ENCODE peak calls at places on chromosomes 7 and 10, in ten cellular contexts. B is right atrium auricular region; T is fibroblast of lung; X is CD4-positive, alpha-beta T cell; D is GM06990; Y is naive thymus-derived CD4-positive, alpha-beta T cell; P is PC-9; U is H7; A is Peyer's patch; J is heart right ventricle. W is an unnamed sample.

GRCh38 chr10:28892818-28893547 is 215.7 kb downstream of the BAMBI start:
- DNase-seq in X (no peak), T (peak; percentile 78), J (no peak), A (no peak), B (no peak), P (no peak), Y (no peak), D (no peak), U (no peak), W (no peak)

GRCh38 chr7:106165328-106165727 is 53.2 kb upstream of the SYPL1 start:
- DNase-seq in P (no peak), D (no peak), J (no peak), X (no peak), U (no peak), T (peak; percentile 35), B (no peak), A (no peak), Y (no peak), W (no peak)

GRCh38 chr7:66352071-66352470 is 146.9 kb downstream of the TPST1 start:
- DNase-seq in D (no peak), T (no peak), J (no peak), X (no peak), Y (no peak), U (peak; percentile 60), B (no peak), A (no peak), P (no peak), W (no peak)

GRCh38 chr7:98294798-98295382 is 13.4 kb downstream of the BRI3 start:
- DNase-seq in J (peak; percentile 41), U (peak; percentile 96), T (peak; percentile 31), D (peak; percentile 56), X (no peak), B (no peak), P (peak; percentile 45), A (peak; percentile 81), Y (no peak), W (no peak)

GRCh38 chr10:70174058-70174741 is 3.9 kb upstream of the SAR1A start:
- DNase-seq in B (no peak), A (no peak), P (peak; percentile 81), J (no peak), U (no peak), D (peak; percentile 31), Y (peak; percentile 28), T (peak; percentile 5), X (peak; percentile 13), W (peak; percentile 11)

GRCh38 chr7:13179011-13179574 is 491.7 kb downstream of the ARL4A start:
- DNase-seq in P (no peak), T (no peak), U (no peak), Y (no peak), X (no peak), A (no peak), D (no peak), J (no peak), B (no peak), W (no peak)

GRCh38 chr7:26332698-26333097 is 41.0 kb downstream of the SNX10 start:
- DNase-seq in D (no peak), J (no peak), T (no peak), U (no peak), Y (no peak), X (no peak), A (no peak), B (no peak), P (no peak), W (no peak)

GRCh38 chr7:2373646-2374045 is 19.0 kb downstream of the EIF3B start:
- DNase-seq in X (no peak), P (no peak), A (no peak), U (peak; percentile 39), Y (no peak), T (no peak), D (no peak), J (no peak), B (no peak), W (no peak)

GRCh38 chr10:58807631-58808024 is 295.0 kb downstream of the BICC1 start:
- DNase-seq in B (no peak), A (no peak), J (no peak), Y (no peak), T (peak; percentile 53), D (no peak), U (no peak), X (no peak), P (peak; percentile 43), W (no peak)

GRCh38 chr10:5549462-5550249 is 24.9 kb downstream of the CALML3 start:
- DNase-seq in B (no peak), P (no peak), D (no peak), U (no peak), J (no peak), X (no peak), Y (no peak), A (peak; percentile 44), T (no peak), W (no peak)

GRCh38 chr10:15725603-15726002 is 5.9 kb upstream of the ITGA8 start:
- DNase-seq in Y (no peak), T (peak; percentile 48), X (no peak), P (no peak), B (no peak), A (no peak), D (no peak), U (peak; percentile 24), J (no peak), W (no peak)

GRCh38 chr10:12430406-12430982 is 81.1 kb downstream of the CAMK1D start:
- DNase-seq in X (no peak), B (no peak), T (no peak), J (no peak), A (peak; percentile 12), D (no peak), P (no peak), U (no peak), Y (no peak), W (no peak)

GRCh38 chr10:117542706-117543244 is at the start of gene EMX2:
- DNase-seq in B (no peak), A (no peak), T (no peak), P (no peak), X (no peak), J (no peak), D (no peak), Y (no peak), U (no peak), W (no peak)
- H3K27me3 ChIP-seq in B (peaks cover 31% of the 10 kb centered on the region), A (peaks cover 3% of the 10 kb centered on the region), T (peaks cover 79% of the 10 kb centered on the region), P (no peaks in the 10 kb centered on the region), X (peaks cover 86% of the 10 kb centered on the region), J (peaks cover 99% of the 10 kb centered on the region), D (peaks cover 1% of the 10 kb centered on the region), Y (peaks cover 21% of the 10 kb centered on the region), U (peaks cover 99% of the 10 kb centered on the region), W (peaks cover 42% of the 10 kb centered on the region)

DNA sequence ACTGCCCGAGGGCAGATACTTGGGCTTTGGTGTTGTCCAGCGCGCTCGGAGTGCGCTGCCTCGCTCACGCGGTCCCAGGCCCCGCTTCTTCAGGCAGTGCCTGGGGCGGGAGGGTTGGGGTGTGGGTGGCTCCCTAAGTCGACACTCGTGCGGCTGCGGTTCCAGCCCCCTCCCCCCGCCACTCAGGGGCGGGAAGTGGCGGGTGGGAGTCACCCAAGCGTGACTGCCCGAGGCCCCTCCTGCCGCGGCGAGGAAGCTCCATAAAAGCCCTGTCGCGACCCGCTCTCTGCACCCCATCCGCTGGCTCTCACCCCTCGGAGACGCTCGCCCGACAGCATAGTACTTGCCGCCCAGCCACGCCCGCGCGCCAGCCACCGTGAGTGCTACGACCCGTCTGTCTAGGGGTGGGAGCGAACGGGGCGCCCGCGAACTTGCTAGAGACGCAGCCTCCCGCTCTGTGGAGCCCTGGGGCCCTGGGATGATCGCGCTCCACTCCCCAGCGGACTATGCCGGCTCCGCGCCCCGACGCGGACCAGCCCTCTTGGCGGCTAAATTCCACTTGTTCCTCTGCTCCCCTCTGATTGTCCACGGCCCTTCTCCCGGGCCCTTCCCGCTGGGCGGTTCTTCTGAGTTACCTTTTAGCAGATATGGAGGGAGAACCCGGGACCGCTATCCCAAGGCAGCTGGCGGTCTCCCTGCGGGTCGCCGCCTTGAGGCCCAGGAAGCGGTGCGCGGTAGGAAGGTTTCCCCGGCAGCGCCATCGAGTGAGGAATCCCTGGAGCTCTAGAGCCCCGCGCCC is at the start of gene NPY:
- DNase-seq in B (no peak), X (no peak), J (no peak), P (no peak), A (no peak), Y (no peak), T (peak; percentile 4), U (peak; percentile 74), D (peak; percentile 30), W (no peak)
- H3K27me3 ChIP-seq in B (no peaks in the 10 kb centered on the region), X (peaks cover 68% of the 10 kb centered on the region), J (peaks cover 68% of the 10 kb centered on the region), P (no peaks in the 10 kb centered on the region), A (no peaks in the 10 kb centered on the region), Y (peaks cover 21% of the 10 kb centered on the region), T (peaks cover 6% of the 10 kb centered on the region), U (peaks cover 39% of the 10 kb centered on the region), D (peaks cover 3% of the 10 kb centered on the region), W (peaks cover 3% of the 10 kb centered on the region)

GRCh38 chr10:123134058-123134914 is 1.5 kb upstream of the HMX3 start:
- DNase-seq in B (peak; percentile 56), T (no peak), J (no peak), U (peak; percentile 61), Y (no peak), X (no peak), P (no peak), D (no peak), A (no peak), W (no peak)

GRCh38 chr10:123133511-123133910 is 2.3 kb upstream of the HMX3 start:
- DNase-seq in U (peak; percentile 82), D (no peak), Y (no peak), A (no peak), P (no peak), B (no peak), T (no peak), X (no peak), J (no peak), W (no peak)

GRCh38 chr10:123135415-123136141 is at the start of gene HMX3:
- DNase-seq in A (no peak), X (no peak), J (no peak), B (peak; percentile 55), T (no peak), Y (peak; percentile 48), U (peak; percentile 91), D (peak; percentile 91), P (no peak), W (peak; percentile 35)

GRCh38 chr10:123136221-123136805 is 543 bp downstream of the HMX3 start:
- DNase-seq in Y (no peak), A (no peak), D (peak; percentile 62), P (no peak), T (no peak), J (no peak), B (peak; percentile 52), X (no peak), U (peak; percentile 75), W (no peak)

DNA sequence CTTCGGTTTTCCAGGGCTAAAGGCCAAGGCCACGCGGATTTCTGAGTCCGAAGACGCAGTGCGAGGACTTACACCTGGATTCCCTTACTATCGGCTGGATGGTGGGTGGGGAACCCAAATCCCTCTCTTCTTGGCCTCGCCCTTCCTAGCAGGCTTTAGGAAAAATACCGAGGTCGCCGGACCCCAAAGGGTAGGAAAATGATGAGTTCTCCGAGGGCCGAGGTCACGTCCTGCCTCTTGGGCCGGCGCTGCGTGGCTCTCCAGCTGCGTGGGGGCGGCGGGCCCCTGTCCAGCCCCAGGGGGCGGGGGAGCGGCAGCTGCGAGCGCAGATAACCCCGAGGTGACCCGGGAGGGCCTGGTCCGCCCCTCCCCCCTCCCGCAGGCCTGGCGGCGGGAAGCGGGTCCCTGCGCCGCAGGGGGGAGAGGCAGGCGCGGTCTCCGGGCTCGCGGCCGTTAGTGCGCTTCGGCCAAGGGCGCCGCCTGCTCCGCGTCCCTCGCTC is 805 bp upstream of the HMX3 start:
- DNase-seq in P (no peak), B (no peak), D (no peak), T (no peak), U (peak; percentile 89), A (no peak), J (no peak), Y (no peak), X (no peak), W (no peak)
- H3K27me3 ChIP-seq in P (no peaks in the 10 kb centered on the region), B (peaks cover 67% of the 10 kb centered on the region), D (no peaks in the 10 kb centered on the region), T (peaks cover 79% of the 10 kb centered on the region), U (peaks cover 89% of the 10 kb centered on the region), A (no peaks in the 10 kb centered on the region), J (peaks cover 100% of the 10 kb centered on the region), Y (peaks cover 45% of the 10 kb centered on the region), X (peaks cover 83% of the 10 kb centered on the region), W (peaks cover 60% of the 10 kb centered on the region)

GRCh38 chr7:151409555-151410404 is at the start of gene WDR86:
- DNase-seq in D (no peak), J (no peak), X (no peak), A (peak; percentile 50), Y (no peak), U (peak; percentile 94), B (no peak), P (no peak), T (no peak), W (peak; percentile 20)
- H3K27me3 ChIP-seq in D (peaks cover 4% of the 10 kb centered on the region), J (peaks cover 81% of the 10 kb centered on the region), X (peaks cover 23% of the 10 kb centered on the region), A (no peaks in the 10 kb centered on the region), Y (peaks cover 8% of the 10 kb centered on the region), U (peaks cover 13% of the 10 kb centered on the region), B (no peaks in the 10 kb centered on the region), P (peaks cover 9% of the 10 kb centered on the region), T (peaks cover 41% of the 10 kb centered on the region), W (peaks cover 6% of the 10 kb centered on the region)

W was measured in CD8-positive, alpha-beta memory T cell.